ENCODE peak calls at places on chromosomes 11 and 22, in six cellular contexts. X is HTR-8/SVneo; P is dermis microvascular lymphatic vessel endothelial cell; C is activated CD4-positive, CD25-positive, alpha-beta regulatory T cell; R is hypothalamus; B is adipocyte. Y is an unnamed sample.
A peak's percentile ranks its signal among the peaks of the same experiment; 100 is the strongest.

GRCh38 chr11:106286881-106287504 is 209.5 kb downstream of the AASDHPPT start:
- DNase-seq in X (no peak), P (no peak), C (no peak), R (no peak), B (no peak), Y (no peak)

GRCh38 chr22:30208631-30209603 is 37.6 kb downstream of the LIF start:
- DNase-seq in X (no peak), P (no peak), C (no peak), R (no peak), B (peak; percentile 88), Y (no peak)

GRCh38 chr11:12064954-12065280 is 45.5 kb upstream of the MICAL2 start:
- DNase-seq in X (no peak), P (no peak), C (no peak), R (no peak), B (no peak), Y (no peak)

GRCh38 chr22:35337932-35338331 is 38.2 kb downstream of the TOM1 start:
- DNase-seq in X (no peak), P (no peak), C (no peak), R (no peak), B (no peak), Y (no peak)

GRCh38 chr11:2302280-2302843 is 549 bp downstream of the TSPAN32 start:
- DNase-seq in X (no peak), P (no peak), C (no peak), R (no peak), B (no peak), Y (no peak)

GRCh38 chr22:18056802-18057474 is 20.9 kb upstream of the PEX26 start:
- DNase-seq in X (no peak), P (no peak), C (no peak), R (no peak), B (no peak), Y (no peak)

GRCh38 chr11:67696998-67697397 is 22.6 kb upstream of the ALDH3B2 start:
- DNase-seq in X (no peak), P (no peak), C (no peak), R (no peak), B (no peak), Y (no peak)

GRCh38 chr11:78224506-78224905 is 35.8 kb downstream of the USP35 start:
- DNase-seq in X (no peak), P (no peak), C (no peak), R (no peak), B (no peak), Y (no peak)